ENCODE peak calls at places on chromosomes 13 and 19, in seven cellular contexts. I, M, N, T, K, Y and X are unnamed samples.

GRCh38 chr13:47798906-47799305 is 202.2 kb downstream of the SUCLA2 start:
- DNase-seq in I (no peak), M (no peak), N (no peak), T (no peak), K (no peak), Y (no peak), X (no peak)

GRCh38 chr13:71879129-71879535 is 12.1 kb upstream of the DACH1 start:
- DNase-seq in I (no peak), M (no peak), N (no peak), T (peak), K (peak), Y (no peak), X (no peak)

GRCh38 chr19:3932931-3933810 is at the start of gene NMRK2:
- DNase-seq in I (no peak), M (no peak), N (no peak), T (peak), K (no peak), Y (no peak), X (no peak)

GRCh38 chr13:40503966-40504591 is 162.4 kb downstream of the FOXO1 start:
- DNase-seq in I (no peak), M (no peak), N (peak), T (no peak), K (peak), Y (no peak), X (no peak)

GRCh38 chr19:36258028-36258875 is 43.3 kb downstream of the ZNF146 start:
- DNase-seq in I (no peak), M (no peak), N (no peak), T (no peak), K (no peak), Y (no peak), X (no peak)

GRCh38 chr19:16022251-16022650 is 54.0 kb upstream of the TPM4 start:
- DNase-seq in I (no peak), M (no peak), N (no peak), T (no peak), K (no peak), Y (peak), X (no peak)

GRCh38 chr13:106490887-106491321 is 44.6 kb downstream of the EFNB2 start:
- DNase-seq in I (no peak), M (no peak), N (no peak), T (peak), K (no peak), Y (no peak), X (no peak)

GRCh38 chr13:112576768-112577167 is 11.2 kb downstream of the TUBGCP3 start:
- DNase-seq in I (no peak), M (no peak), N (no peak), T (no peak), K (no peak), Y (no peak), X (no peak)

GRCh38 chr19:49132974-49133609 is 13.7 kb downstream of the PPFIA3 start:
- DNase-seq in I (no peak), M (no peak), N (no peak), T (no peak), K (no peak), Y (no peak), X (no peak)

GRCh38 chr13:97274782-97275252 is 52.7 kb downstream of the MBNL2 start:
- DNase-seq in I (no peak), M (no peak), N (peak), T (no peak), K (peak), Y (no peak), X (no peak)

GRCh38 chr19:14091086-14091884 is 734 bp upstream of the SAMD1 start:
- DNase-seq in I (no peak), M (peak), N (no peak), T (peak), K (peak), Y (no peak), X (peak)

GRCh38 chr13:109782066-109782822 is 4.1 kb downstream of the IRS2 start:
- DNase-seq in I (no peak), M (no peak), N (no peak), T (no peak), K (no peak), Y (no peak), X (no peak)

GRCh38 chr19:38270587-38271167 is 6.3 kb downstream of the SPINT2 start:
- DNase-seq in I (no peak), M (no peak), N (no peak), T (no peak), K (peak), Y (no peak), X (no peak)